ENCODE peak calls at places on chromosomes 6 and 20, in ten cellular contexts. One of them, this sample, is unnamed.

GRCh38 chr6:37503486-37503980 is 3.8 kb upstream of the CCDC167 start:
- DNase-seq in tibial nerve: no peak
- DNase-seq in naive thymus-derived CD4-positive, alpha-beta T cell: no peak
- DNase-seq in AG04450: no peak
- DNase-seq in A673: no peak
- DNase-seq in heart left ventricle: no peak
- DNase-seq in Caco-2: no peak
- DNase-seq in ovary: no peak
- DNase-seq in hepatocyte: no peak
- DNase-seq in pancreas: no peak
- DNase-seq in this sample: no peak

GRCh38 chr20:5013682-5014447 is 12.6 kb upstream of the SLC23A2 start:
- DNase-seq in tibial nerve: no peak
- DNase-seq in naive thymus-derived CD4-positive, alpha-beta T cell: no peak
- DNase-seq in AG04450: no peak
- DNase-seq in A673: no peak
- DNase-seq in heart left ventricle: no peak
- DNase-seq in Caco-2: no peak
- DNase-seq in ovary: no peak
- DNase-seq in hepatocyte: no peak
- DNase-seq in pancreas: no peak
- DNase-seq in this sample: no peak

GRCh38 chr6:6995328-6995727 is 112.4 kb upstream of the RREB1 start:
- DNase-seq in tibial nerve: no peak
- DNase-seq in naive thymus-derived CD4-positive, alpha-beta T cell: no peak
- DNase-seq in AG04450: no peak
- DNase-seq in A673: no peak
- DNase-seq in heart left ventricle: no peak
- DNase-seq in Caco-2: no peak
- DNase-seq in ovary: no peak
- DNase-seq in hepatocyte: no peak
- DNase-seq in pancreas: no peak
- DNase-seq in this sample: no peak

GRCh38 chr6:52221302-52221701 is 23.0 kb downstream of the IL17F start:
- DNase-seq in tibial nerve: no peak
- DNase-seq in naive thymus-derived CD4-positive, alpha-beta T cell: no peak
- DNase-seq in AG04450: no peak
- DNase-seq in A673: no peak
- DNase-seq in heart left ventricle: no peak
- DNase-seq in Caco-2: no peak
- DNase-seq in ovary: no peak
- DNase-seq in hepatocyte: no peak
- DNase-seq in pancreas: no peak
- DNase-seq in this sample: no peak

GRCh38 chr20:7579888-7580287 is 360.4 kb downstream of the HAO1 start:
- DNase-seq in tibial nerve: no peak
- DNase-seq in naive thymus-derived CD4-positive, alpha-beta T cell: no peak
- DNase-seq in AG04450: no peak
- DNase-seq in A673: no peak
- DNase-seq in heart left ventricle: no peak
- DNase-seq in Caco-2: no peak
- DNase-seq in ovary: no peak
- DNase-seq in hepatocyte: no peak
- DNase-seq in pancreas: no peak
- DNase-seq in this sample: no peak

GRCh38 chr6:24658573-24659511 is 7.9 kb downstream of the TDP2 start:
- DNase-seq in tibial nerve: no peak
- DNase-seq in naive thymus-derived CD4-positive, alpha-beta T cell: no peak
- DNase-seq in AG04450: peak; percentile 71
- DNase-seq in A673: no peak
- DNase-seq in heart left ventricle: no peak
- DNase-seq in Caco-2: no peak
- DNase-seq in ovary: no peak
- DNase-seq in hepatocyte: peak; percentile 37
- DNase-seq in pancreas: no peak
- DNase-seq in this sample: no peak

GRCh38 chr6:17098007-17098406 is 3.8 kb upstream of the STMND1 start:
- DNase-seq in tibial nerve: no peak
- DNase-seq in naive thymus-derived CD4-positive, alpha-beta T cell: no peak
- DNase-seq in AG04450: no peak
- DNase-seq in A673: no peak
- DNase-seq in heart left ventricle: no peak
- DNase-seq in Caco-2: no peak
- DNase-seq in ovary: no peak
- DNase-seq in hepatocyte: no peak
- DNase-seq in pancreas: no peak
- DNase-seq in this sample: no peak

GRCh38 chr6:12103158-12103557 is 91.0 kb downstream of the HIVEP1 start:
- DNase-seq in tibial nerve: no peak
- DNase-seq in naive thymus-derived CD4-positive, alpha-beta T cell: no peak
- DNase-seq in AG04450: no peak
- DNase-seq in A673: no peak
- DNase-seq in heart left ventricle: no peak
- DNase-seq in Caco-2: no peak
- DNase-seq in ovary: no peak
- DNase-seq in hepatocyte: no peak
- DNase-seq in pancreas: no peak
- DNase-seq in this sample: no peak

GRCh38 chr6:45411959-45412358 is 34.2 kb upstream of the SUPT3H start:
- DNase-seq in tibial nerve: no peak
- DNase-seq in naive thymus-derived CD4-positive, alpha-beta T cell: no peak
- DNase-seq in AG04450: no peak
- DNase-seq in A673: no peak
- DNase-seq in heart left ventricle: no peak
- DNase-seq in Caco-2: no peak
- DNase-seq in ovary: no peak
- DNase-seq in hepatocyte: no peak
- DNase-seq in pancreas: no peak
- DNase-seq in this sample: no peak

GRCh38 chr6:66153247-66153646 is 446.2 kb upstream of the EYS start:
- DNase-seq in tibial nerve: no peak
- DNase-seq in naive thymus-derived CD4-positive, alpha-beta T cell: no peak
- DNase-seq in AG04450: no peak
- DNase-seq in A673: no peak
- DNase-seq in heart left ventricle: no peak
- DNase-seq in Caco-2: no peak
- DNase-seq in ovary: no peak
- DNase-seq in hepatocyte: no peak
- DNase-seq in pancreas: no peak
- DNase-seq in this sample: no peak

GRCh38 chr6:16846399-16846778 is 85.1 kb upstream of the ATXN1 start:
- DNase-seq in tibial nerve: no peak
- DNase-seq in naive thymus-derived CD4-positive, alpha-beta T cell: no peak
- DNase-seq in AG04450: no peak
- DNase-seq in A673: no peak
- DNase-seq in heart left ventricle: no peak
- DNase-seq in Caco-2: no peak
- DNase-seq in ovary: no peak
- DNase-seq in hepatocyte: no peak
- DNase-seq in pancreas: no peak
- DNase-seq in this sample: no peak

GRCh38 chr20:60642048-60642447 is 610.0 kb upstream of the CDH4 start:
- DNase-seq in tibial nerve: no peak
- DNase-seq in naive thymus-derived CD4-positive, alpha-beta T cell: no peak
- DNase-seq in AG04450: no peak
- DNase-seq in A673: no peak
- DNase-seq in heart left ventricle: no peak
- DNase-seq in Caco-2: no peak
- DNase-seq in ovary: no peak
- DNase-seq in hepatocyte: no peak
- DNase-seq in pancreas: no peak
- DNase-seq in this sample: no peak

GRCh38 chr20:60638430-60639098 is 613.5 kb upstream of the CDH4 start:
- DNase-seq in tibial nerve: no peak
- DNase-seq in naive thymus-derived CD4-positive, alpha-beta T cell: no peak
- DNase-seq in AG04450: no peak
- DNase-seq in A673: no peak
- DNase-seq in heart left ventricle: no peak
- DNase-seq in Caco-2: no peak
- DNase-seq in ovary: no peak
- DNase-seq in hepatocyte: no peak
- DNase-seq in pancreas: no peak
- DNase-seq in this sample: no peak

GRCh38 chr20:60637801-60638200 is 614.3 kb upstream of the CDH4 start:
- DNase-seq in tibial nerve: no peak
- DNase-seq in naive thymus-derived CD4-positive, alpha-beta T cell: no peak
- DNase-seq in AG04450: no peak
- DNase-seq in A673: no peak
- DNase-seq in heart left ventricle: no peak
- DNase-seq in Caco-2: no peak
- DNase-seq in ovary: no peak
- DNase-seq in hepatocyte: no peak
- DNase-seq in pancreas: no peak
- DNase-seq in this sample: no peak

GRCh38 chr20:60642546-60642945 is 609.5 kb upstream of the CDH4 start:
- DNase-seq in tibial nerve: no peak
- DNase-seq in naive thymus-derived CD4-positive, alpha-beta T cell: no peak
- DNase-seq in AG04450: no peak
- DNase-seq in A673: no peak
- DNase-seq in heart left ventricle: no peak
- DNase-seq in Caco-2: no peak
- DNase-seq in ovary: no peak
- DNase-seq in hepatocyte: no peak
- DNase-seq in pancreas: no peak
- DNase-seq in this sample: no peak
- H3K9me3 ChIP-seq in tibial nerve: no peaks in the 10 kb centered on the region
- H3K9me3 ChIP-seq in naive thymus-derived CD4-positive, alpha-beta T cell: no peaks in the 10 kb centered on the region
- H3K9me3 ChIP-seq in AG04450: peaks cover 4% of the 10 kb centered on the region
- H3K9me3 ChIP-seq in A673: peaks cover 7% of the 10 kb centered on the region
- H3K9me3 ChIP-seq in heart left ventricle: peaks cover 6% of the 10 kb centered on the region
- H3K9me3 ChIP-seq in Caco-2: no peaks in the 10 kb centered on the region
- H3K9me3 ChIP-seq in ovary: no peaks in the 10 kb centered on the region
- H3K9me3 ChIP-seq in hepatocyte: no peaks in the 10 kb centered on the region
- H3K9me3 ChIP-seq in pancreas: no peaks in the 10 kb centered on the region
- H3K9me3 ChIP-seq in this sample: no peaks in the 10 kb centered on the region

GRCh38 chr20:8652396-8652795 is 416.5 kb upstream of the PLCB4 start:
- DNase-seq in tibial nerve: no peak
- DNase-seq in naive thymus-derived CD4-positive, alpha-beta T cell: no peak
- DNase-seq in AG04450: no peak
- DNase-seq in A673: no peak
- DNase-seq in heart left ventricle: no peak
- DNase-seq in Caco-2: no peak
- DNase-seq in ovary: no peak
- DNase-seq in hepatocyte: no peak
- DNase-seq in pancreas: no peak
- DNase-seq in this sample: no peak
- H3K4me3 ChIP-seq in tibial nerve: no peak overlapping the region
- H3K4me3 ChIP-seq in naive thymus-derived CD4-positive, alpha-beta T cell: no peak overlapping the region
- H3K4me3 ChIP-seq in AG04450: no peak overlapping the region
- H3K4me3 ChIP-seq in A673: no peak overlapping the region
- H3K4me3 ChIP-seq in heart left ventricle: no peak overlapping the region
- H3K4me3 ChIP-seq in Caco-2: no peak overlapping the region
- H3K4me3 ChIP-seq in ovary: no peak overlapping the region
- H3K4me3 ChIP-seq in hepatocyte: no peak overlapping the region
- H3K4me3 ChIP-seq in pancreas: no peak overlapping the region
- H3K4me3 ChIP-seq in this sample: no peak overlapping the region

DNA sequence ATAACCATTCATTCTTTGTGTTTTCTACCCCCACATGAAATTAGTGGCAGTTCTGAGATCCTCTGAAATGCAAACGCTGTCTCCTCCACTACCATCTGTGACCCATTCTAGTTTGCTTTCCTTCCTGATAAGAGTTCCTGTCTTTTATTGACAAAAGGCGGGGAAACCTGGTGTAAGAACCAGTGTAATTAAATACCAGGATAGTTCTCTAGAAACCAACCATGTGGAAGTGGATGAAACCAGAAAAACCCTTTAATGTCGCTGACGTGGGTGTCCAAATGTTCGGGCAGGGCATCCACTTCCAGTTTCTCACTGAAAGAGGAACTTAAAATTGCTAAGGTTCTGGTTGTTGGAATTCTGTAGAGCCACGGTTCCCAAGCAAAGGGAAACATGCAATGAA is 79.1 kb downstream of the TNFRSF21 start:
- DNase-seq in tibial nerve: no peak
- DNase-seq in naive thymus-derived CD4-positive, alpha-beta T cell: no peak
- DNase-seq in AG04450: no peak
- DNase-seq in A673: no peak
- DNase-seq in heart left ventricle: no peak
- DNase-seq in Caco-2: no peak
- DNase-seq in ovary: no peak
- DNase-seq in hepatocyte: no peak
- DNase-seq in pancreas: no peak
- DNase-seq in this sample: no peak
- H3K9me3 ChIP-seq in tibial nerve: no peaks in the 10 kb centered on the region
- H3K9me3 ChIP-seq in naive thymus-derived CD4-positive, alpha-beta T cell: no peaks in the 10 kb centered on the region
- H3K9me3 ChIP-seq in AG04450: no peaks in the 10 kb centered on the region
- H3K9me3 ChIP-seq in A673: no peaks in the 10 kb centered on the region
- H3K9me3 ChIP-seq in heart left ventricle: no peaks in the 10 kb centered on the region
- H3K9me3 ChIP-seq in Caco-2: no peaks in the 10 kb centered on the region
- H3K9me3 ChIP-seq in ovary: no peaks in the 10 kb centered on the region
- H3K9me3 ChIP-seq in hepatocyte: no peaks in the 10 kb centered on the region
- H3K9me3 ChIP-seq in pancreas: no peaks in the 10 kb centered on the region
- H3K9me3 ChIP-seq in this sample: no peaks in the 10 kb centered on the region

DNA sequence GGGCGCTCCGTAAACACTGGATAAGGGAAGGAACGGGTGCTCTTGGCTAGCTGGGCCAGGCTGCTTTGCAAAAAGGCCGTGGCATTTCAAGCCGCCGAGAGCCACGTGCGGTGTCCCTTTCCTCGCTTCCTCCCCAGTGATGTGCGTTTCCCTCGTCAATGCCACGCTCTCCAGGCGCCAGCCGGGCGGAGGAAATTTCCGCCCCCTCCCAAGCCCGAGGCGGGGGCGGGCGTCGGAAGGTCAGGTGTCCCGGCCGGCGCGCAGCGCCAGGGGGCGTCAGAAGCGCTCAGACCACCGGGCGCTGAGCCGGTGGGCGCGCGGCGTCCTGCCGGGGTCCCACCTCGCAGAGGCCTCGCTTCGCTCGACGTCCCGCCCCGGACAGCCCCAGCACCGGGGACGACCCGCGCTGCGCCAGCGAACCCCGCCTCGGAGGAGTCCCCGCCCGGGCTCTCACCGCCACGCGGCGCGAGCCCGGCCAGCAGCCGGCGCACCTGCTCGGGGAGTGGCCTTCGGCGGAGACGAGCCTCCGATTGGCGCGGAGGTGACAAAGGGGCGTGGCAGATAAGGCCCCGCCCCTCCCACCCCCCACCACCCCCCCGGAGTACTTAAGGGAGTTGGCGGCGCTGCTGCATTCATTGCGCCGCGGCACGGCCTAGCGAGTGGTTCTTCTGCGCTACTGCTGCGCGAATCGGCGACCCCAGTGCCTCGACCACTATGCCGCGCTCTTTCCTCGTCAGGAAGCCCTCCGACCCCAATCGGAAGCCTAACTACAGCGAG is at the start of gene SNAI1:
- DNase-seq in tibial nerve: peak; percentile 51
- DNase-seq in naive thymus-derived CD4-positive, alpha-beta T cell: peak; percentile 86
- DNase-seq in AG04450: peak; percentile 73
- DNase-seq in A673: peak; percentile 90
- DNase-seq in heart left ventricle: peak; percentile 85
- DNase-seq in Caco-2: peak; percentile 96
- DNase-seq in ovary: peak; percentile 83
- DNase-seq in hepatocyte: peak; percentile 94
- DNase-seq in pancreas: peak; percentile 84
- DNase-seq in this sample: no peak
- H3K4me3 ChIP-seq in tibial nerve: peak within 1 kb of the TSS; percentile 57
- H3K4me3 ChIP-seq in naive thymus-derived CD4-positive, alpha-beta T cell: peak within 1 kb of the TSS; percentile 57
- H3K4me3 ChIP-seq in AG04450: peak within 1 kb of the TSS; percentile 93
- H3K4me3 ChIP-seq in A673: peak within 1 kb of the TSS; percentile 50
- H3K4me3 ChIP-seq in heart left ventricle: peak within 1 kb of the TSS; percentile 58
- H3K4me3 ChIP-seq in Caco-2: peak within 1 kb of the TSS; percentile 69
- H3K4me3 ChIP-seq in ovary: peak within 1 kb of the TSS; percentile 32
- H3K4me3 ChIP-seq in hepatocyte: peak within 1 kb of the TSS; percentile 84
- H3K4me3 ChIP-seq in pancreas: no peak within 1 kb of the TSS
- H3K4me3 ChIP-seq in this sample: peak within 1 kb of the TSS; percentile 87